ENCODE peak calls at places on chromosomes 4 and X, in eight cellular contexts. One of them, this sample, is unnamed.
A peak's percentile ranks its signal among the peaks of the same experiment; 100 is the strongest.

GRCh38 chr4:6195602-6196319 is 4.6 kb downstream of the JAKMIP1 start:
- DNase-seq in A549: no peak
- DNase-seq in right atrium auricular region: no peak
- DNase-seq in fibroblast of pulmonary artery: no peak
- DNase-seq in mesothelial cell of epicardium: no peak
- DNase-seq in fibroblast of lung: no peak
- DNase-seq in choroid plexus epithelial cell: no peak
- DNase-seq in left ventricle myocardium inferior: no peak
- DNase-seq in this sample: peak; percentile 32

GRCh38 chrX:42524374-42524773 is 253.6 kb downstream of the PPP1R2C start:
- DNase-seq in fibroblast of pulmonary artery: no peak
- DNase-seq in A549: no peak
- DNase-seq in fibroblast of lung: peak; percentile 85
- DNase-seq in choroid plexus epithelial cell: peak; percentile 24
- DNase-seq in left ventricle myocardium inferior: no peak
- DNase-seq in right atrium auricular region: no peak
- DNase-seq in mesothelial cell of epicardium: no peak
- DNase-seq in this sample: no peak

GRCh38 chrX:10608099-10608498 is 12.3 kb downstream of the MID1 start:
- DNase-seq in choroid plexus epithelial cell: peak; percentile 67
- DNase-seq in mesothelial cell of epicardium: no peak
- DNase-seq in left ventricle myocardium inferior: no peak
- DNase-seq in A549: peak; percentile 84
- DNase-seq in right atrium auricular region: no peak
- DNase-seq in fibroblast of pulmonary artery: peak; percentile 64
- DNase-seq in fibroblast of lung: peak; percentile 62
- DNase-seq in this sample: no peak

GRCh38 chr4:156321203-156321602 is 367.5 kb upstream of the CTSO start:
- DNase-seq in A549: no peak
- DNase-seq in right atrium auricular region: no peak
- DNase-seq in choroid plexus epithelial cell: peak; percentile 93
- DNase-seq in mesothelial cell of epicardium: no peak
- DNase-seq in fibroblast of lung: peak; percentile 98
- DNase-seq in left ventricle myocardium inferior: no peak
- DNase-seq in fibroblast of pulmonary artery: peak; percentile 87
- DNase-seq in this sample: no peak

GRCh38 chrX:31423575-31424284 is 351.9 kb upstream of the FTHL17 start:
- DNase-seq in fibroblast of lung: peak; percentile 36
- DNase-seq in mesothelial cell of epicardium: peak; percentile 40
- DNase-seq in left ventricle myocardium inferior: peak; percentile 17
- DNase-seq in fibroblast of pulmonary artery: peak; percentile 77
- DNase-seq in right atrium auricular region: no peak
- DNase-seq in A549: peak; percentile 17
- DNase-seq in choroid plexus epithelial cell: peak; percentile 80
- DNase-seq in this sample: no peak

GRCh38 chr4:41478518-41478917 is 59.4 kb upstream of the LIMCH1 start:
- DNase-seq in A549: no peak
- DNase-seq in fibroblast of lung: no peak
- DNase-seq in fibroblast of pulmonary artery: no peak
- DNase-seq in right atrium auricular region: no peak
- DNase-seq in choroid plexus epithelial cell: no peak
- DNase-seq in mesothelial cell of epicardium: no peak
- DNase-seq in left ventricle myocardium inferior: no peak
- DNase-seq in this sample: no peak

GRCh38 chrX:152024710-152025109 is 50.2 kb upstream of the GABRE start:
- DNase-seq in A549: no peak
- DNase-seq in choroid plexus epithelial cell: no peak
- DNase-seq in fibroblast of lung: no peak
- DNase-seq in mesothelial cell of epicardium: no peak
- DNase-seq in fibroblast of pulmonary artery: no peak
- DNase-seq in left ventricle myocardium inferior: no peak
- DNase-seq in right atrium auricular region: no peak
- DNase-seq in this sample: no peak

GRCh38 chr4:186693894-186694293 is 29.8 kb downstream of the FAT1 start:
- DNase-seq in fibroblast of pulmonary artery: no peak
- DNase-seq in choroid plexus epithelial cell: no peak
- DNase-seq in A549: no peak
- DNase-seq in mesothelial cell of epicardium: no peak
- DNase-seq in right atrium auricular region: no peak
- DNase-seq in left ventricle myocardium inferior: no peak
- DNase-seq in fibroblast of lung: no peak
- DNase-seq in this sample: no peak

GRCh38 chrX:155027509-155028066 is 944 bp downstream of the FUNDC2 start:
- DNase-seq in A549: peak; percentile 53
- DNase-seq in choroid plexus epithelial cell: peak; percentile 89
- DNase-seq in left ventricle myocardium inferior: no peak
- DNase-seq in right atrium auricular region: no peak
- DNase-seq in fibroblast of pulmonary artery: peak; percentile 89
- DNase-seq in fibroblast of lung: peak; percentile 77
- DNase-seq in mesothelial cell of epicardium: no peak
- DNase-seq in this sample: no peak

GRCh38 chr4:181877329-181877848 is 365.8 kb upstream of the TENM3 start:
- DNase-seq in right atrium auricular region: no peak
- DNase-seq in choroid plexus epithelial cell: peak; percentile 40
- DNase-seq in A549: no peak
- DNase-seq in mesothelial cell of epicardium: no peak
- DNase-seq in left ventricle myocardium inferior: no peak
- DNase-seq in fibroblast of lung: peak; percentile 95
- DNase-seq in fibroblast of pulmonary artery: no peak
- DNase-seq in this sample: no peak

GRCh38 chrX:47285762-47286320 is 53.0 kb downstream of the USP11 start:
- DNase-seq in right atrium auricular region: no peak
- DNase-seq in fibroblast of lung: peak; percentile 31
- DNase-seq in A549: no peak
- DNase-seq in left ventricle myocardium inferior: no peak
- DNase-seq in fibroblast of pulmonary artery: peak; percentile 4
- DNase-seq in mesothelial cell of epicardium: no peak
- DNase-seq in choroid plexus epithelial cell: no peak
- DNase-seq in this sample: no peak

DNA sequence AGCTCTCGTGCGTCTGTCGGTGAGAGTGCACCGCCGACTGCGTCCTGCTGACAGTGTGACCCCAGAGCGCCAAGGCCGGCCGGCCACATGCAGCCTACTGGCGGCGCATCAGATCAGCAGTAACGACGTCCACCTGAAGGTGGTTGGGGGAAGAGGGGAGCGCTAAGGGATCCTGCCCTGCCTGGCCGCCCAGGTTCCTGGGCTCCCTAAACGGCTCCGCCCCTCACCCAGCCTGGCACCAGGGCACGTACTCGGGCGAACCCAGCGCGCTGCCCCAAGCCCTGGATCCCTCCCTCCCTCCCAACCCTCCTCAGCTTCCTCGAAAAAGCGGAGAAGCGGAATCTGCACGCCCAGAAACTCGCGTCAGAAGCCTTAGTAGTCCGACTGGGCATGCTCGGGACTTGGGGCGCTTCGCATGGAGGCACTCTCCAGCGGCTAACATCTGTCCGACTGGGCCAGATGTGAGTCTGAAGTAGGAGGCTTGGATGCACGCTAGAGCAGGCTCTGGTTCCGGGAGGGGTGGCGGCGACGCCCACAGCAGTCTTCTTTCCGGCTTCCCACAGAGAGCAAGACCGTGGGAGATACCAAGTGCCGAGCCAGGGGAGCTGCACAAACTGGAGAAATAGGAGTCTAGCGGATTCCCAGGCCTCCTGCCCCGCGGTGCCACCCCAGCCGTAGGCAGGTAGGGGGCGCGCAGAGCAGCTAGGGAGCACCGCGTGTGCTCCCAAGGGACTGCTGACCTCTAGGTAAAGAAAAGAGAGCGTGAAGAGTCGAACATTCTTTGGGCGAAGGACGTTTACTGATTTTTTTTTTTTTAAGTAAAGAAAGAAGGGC is 114.4 kb upstream of the TEX13C start:
- DNase-seq in fibroblast of lung: peak; percentile 6
- DNase-seq in mesothelial cell of epicardium: peak; percentile 61
- DNase-seq in left ventricle myocardium inferior: peak; percentile 49
- DNase-seq in fibroblast of pulmonary artery: no peak
- DNase-seq in A549: peak; percentile 85
- DNase-seq in choroid plexus epithelial cell: peak; percentile 1
- DNase-seq in right atrium auricular region: no peak
- DNase-seq in this sample: no peak
- TF ChIP-seq CTCF in fibroblast of lung: no peak
- TF ChIP-seq CTCF in mesothelial cell of epicardium: no peak
- TF ChIP-seq CTCF in left ventricle myocardium inferior: no peak
- TF ChIP-seq CTCF in fibroblast of pulmonary artery: no peak
- TF ChIP-seq CTCF in A549: peak; percentile 42
- TF ChIP-seq CTCF in choroid plexus epithelial cell: no peak
- TF ChIP-seq CTCF in right atrium auricular region: no peak
- TF ChIP-seq CTCF in this sample: peak; percentile 7

GRCh38 chr4:149164282-149164681 is 651.4 kb downstream of the IQCM start:
- DNase-seq in right atrium auricular region: no peak
- DNase-seq in fibroblast of lung: peak; percentile 98
- DNase-seq in fibroblast of pulmonary artery: peak; percentile 66
- DNase-seq in A549: peak; percentile 3
- DNase-seq in left ventricle myocardium inferior: no peak
- DNase-seq in mesothelial cell of epicardium: peak; percentile 38
- DNase-seq in choroid plexus epithelial cell: peak; percentile 73
- DNase-seq in this sample: no peak

GRCh38 chr4:149161247-149161646 is 654.4 kb downstream of the IQCM start:
- DNase-seq in right atrium auricular region: no peak
- DNase-seq in A549: no peak
- DNase-seq in left ventricle myocardium inferior: no peak
- DNase-seq in fibroblast of lung: peak; percentile 94
- DNase-seq in choroid plexus epithelial cell: peak; percentile 50
- DNase-seq in mesothelial cell of epicardium: no peak
- DNase-seq in fibroblast of pulmonary artery: peak; percentile 60
- DNase-seq in this sample: no peak

GRCh38 chr4:149160370-149160769 is 655.3 kb downstream of the IQCM start:
- DNase-seq in right atrium auricular region: no peak
- DNase-seq in left ventricle myocardium inferior: no peak
- DNase-seq in A549: no peak
- DNase-seq in fibroblast of pulmonary artery: no peak
- DNase-seq in choroid plexus epithelial cell: no peak
- DNase-seq in fibroblast of lung: no peak
- DNase-seq in mesothelial cell of epicardium: no peak
- DNase-seq in this sample: no peak

GRCh38 chr4:149158852-149159251 is 656.8 kb downstream of the IQCM start:
- DNase-seq in fibroblast of pulmonary artery: no peak
- DNase-seq in left ventricle myocardium inferior: no peak
- DNase-seq in right atrium auricular region: no peak
- DNase-seq in mesothelial cell of epicardium: no peak
- DNase-seq in A549: no peak
- DNase-seq in choroid plexus epithelial cell: peak; percentile 8
- DNase-seq in fibroblast of lung: peak; percentile 60
- DNase-seq in this sample: no peak
- TF ChIP-seq CTCF in fibroblast of pulmonary artery: no peak
- TF ChIP-seq CTCF in left ventricle myocardium inferior: no peak
- TF ChIP-seq CTCF in right atrium auricular region: no peak
- TF ChIP-seq CTCF in mesothelial cell of epicardium: no peak
- TF ChIP-seq CTCF in A549: no peak
- TF ChIP-seq CTCF in choroid plexus epithelial cell: no peak
- TF ChIP-seq CTCF in fibroblast of lung: no peak
- TF ChIP-seq CTCF in this sample: no peak

GRCh38 chr4:53709693-53710092 is 118.4 kb upstream of the LNX1 start:
- DNase-seq in fibroblast of lung: no peak
- DNase-seq in choroid plexus epithelial cell: peak; percentile 34
- DNase-seq in right atrium auricular region: no peak
- DNase-seq in A549: no peak
- DNase-seq in mesothelial cell of epicardium: no peak
- DNase-seq in left ventricle myocardium inferior: no peak
- DNase-seq in fibroblast of pulmonary artery: no peak
- DNase-seq in this sample: no peak
- TF ChIP-seq CTCF in fibroblast of lung: peak; percentile 25
- TF ChIP-seq CTCF in choroid plexus epithelial cell: peak; percentile 45
- TF ChIP-seq CTCF in right atrium auricular region: no peak
- TF ChIP-seq CTCF in A549: no peak
- TF ChIP-seq CTCF in mesothelial cell of epicardium: no peak
- TF ChIP-seq CTCF in left ventricle myocardium inferior: no peak
- TF ChIP-seq CTCF in fibroblast of pulmonary artery: peak; percentile 31
- TF ChIP-seq CTCF in this sample: peak; percentile 33

GRCh38 chr4:23779422-23779821 is 110.4 kb downstream of the PPARGC1A start:
- DNase-seq in left ventricle myocardium inferior: no peak
- DNase-seq in fibroblast of pulmonary artery: no peak
- DNase-seq in fibroblast of lung: no peak
- DNase-seq in right atrium auricular region: no peak
- DNase-seq in A549: no peak
- DNase-seq in choroid plexus epithelial cell: no peak
- DNase-seq in mesothelial cell of epicardium: no peak
- DNase-seq in this sample: no peak

GRCh38 chr4:23774932-23775331 is 114.9 kb downstream of the PPARGC1A start:
- DNase-seq in A549: no peak
- DNase-seq in choroid plexus epithelial cell: no peak
- DNase-seq in mesothelial cell of epicardium: no peak
- DNase-seq in right atrium auricular region: no peak
- DNase-seq in fibroblast of lung: no peak
- DNase-seq in fibroblast of pulmonary artery: no peak
- DNase-seq in left ventricle myocardium inferior: no peak
- DNase-seq in this sample: no peak

GRCh38 chr4:23779839-23780238 is 110.0 kb downstream of the PPARGC1A start:
- DNase-seq in A549: no peak
- DNase-seq in choroid plexus epithelial cell: no peak
- DNase-seq in mesothelial cell of epicardium: no peak
- DNase-seq in fibroblast of pulmonary artery: no peak
- DNase-seq in left ventricle myocardium inferior: no peak
- DNase-seq in right atrium auricular region: no peak
- DNase-seq in fibroblast of lung: no peak
- DNase-seq in this sample: no peak

GRCh38 chr4:23773884-23774636 is 115.8 kb downstream of the PPARGC1A start:
- DNase-seq in choroid plexus epithelial cell: no peak
- DNase-seq in A549: no peak
- DNase-seq in mesothelial cell of epicardium: no peak
- DNase-seq in fibroblast of pulmonary artery: no peak
- DNase-seq in left ventricle myocardium inferior: no peak
- DNase-seq in right atrium auricular region: no peak
- DNase-seq in fibroblast of lung: no peak
- DNase-seq in this sample: no peak

GRCh38 chr4:23775694-23776093 is 114.2 kb downstream of the PPARGC1A start:
- DNase-seq in left ventricle myocardium inferior: no peak
- DNase-seq in fibroblast of lung: no peak
- DNase-seq in choroid plexus epithelial cell: no peak
- DNase-seq in A549: no peak
- DNase-seq in right atrium auricular region: no peak
- DNase-seq in mesothelial cell of epicardium: no peak
- DNase-seq in fibroblast of pulmonary artery: no peak
- DNase-seq in this sample: no peak
- TF ChIP-seq CTCF in left ventricle myocardium inferior: no peak
- TF ChIP-seq CTCF in fibroblast of lung: no peak
- TF ChIP-seq CTCF in choroid plexus epithelial cell: no peak
- TF ChIP-seq CTCF in A549: no peak
- TF ChIP-seq CTCF in right atrium auricular region: no peak
- TF ChIP-seq CTCF in mesothelial cell of epicardium: no peak
- TF ChIP-seq CTCF in fibroblast of pulmonary artery: no peak
- TF ChIP-seq CTCF in this sample: no peak

GRCh38 chrX:21847342-21847741 is 7.9 kb downstream of the MBTPS2 start:
- DNase-seq in A549: no peak
- DNase-seq in fibroblast of lung: no peak
- DNase-seq in choroid plexus epithelial cell: no peak
- DNase-seq in mesothelial cell of epicardium: no peak
- DNase-seq in right atrium auricular region: no peak
- DNase-seq in left ventricle myocardium inferior: no peak
- DNase-seq in fibroblast of pulmonary artery: no peak
- DNase-seq in this sample: no peak
- TF ChIP-seq CTCF in A549: no peak
- TF ChIP-seq CTCF in fibroblast of lung: no peak
- TF ChIP-seq CTCF in choroid plexus epithelial cell: no peak
- TF ChIP-seq CTCF in mesothelial cell of epicardium: no peak
- TF ChIP-seq CTCF in right atrium auricular region: no peak
- TF ChIP-seq CTCF in left ventricle myocardium inferior: no peak
- TF ChIP-seq CTCF in fibroblast of pulmonary artery: no peak
- TF ChIP-seq CTCF in this sample: no peak

This sample was measured in osteocyte.